ENCODE peak calls at places on chromosomes 6 and 20, in five cellular contexts. One of them, this sample, is unnamed.

GRCh38 chr6:137342607-137343186 is 123.5 kb upstream of the IFNGR1 start:
- DNase-seq in mesenchymal stem cell: no peak
- DNase-seq in IMR-90: no peak
- DNase-seq in neuronal stem cell: no peak
- DNase-seq in H1: no peak
- DNase-seq in this sample: no peak

GRCh38 chr20:53370345-53370961 is 223.2 kb downstream of the ZNF217 start:
- DNase-seq in mesenchymal stem cell: no peak
- DNase-seq in IMR-90: no peak
- DNase-seq in neuronal stem cell: no peak
- DNase-seq in H1: no peak
- DNase-seq in this sample: no peak

GRCh38 chr6:108592371-108593337 is 31.9 kb downstream of the FOXO3 start:
- DNase-seq in mesenchymal stem cell: peak; percentile 68
- DNase-seq in IMR-90: peak; percentile 87
- DNase-seq in neuronal stem cell: no peak
- DNase-seq in H1: no peak
- DNase-seq in this sample: no peak

GRCh38 chr6:158744986-158745430 is 74.2 kb downstream of the EZR start:
- DNase-seq in mesenchymal stem cell: no peak
- DNase-seq in IMR-90: no peak
- DNase-seq in neuronal stem cell: no peak
- DNase-seq in H1: no peak
- DNase-seq in this sample: no peak

GRCh38 chr6:99232003-99232402 is 117.5 kb downstream of the FAXC start:
- DNase-seq in mesenchymal stem cell: no peak
- DNase-seq in IMR-90: no peak
- DNase-seq in neuronal stem cell: no peak
- DNase-seq in H1: no peak
- DNase-seq in this sample: no peak

GRCh38 chr20:22288957-22289356 is 295.4 kb downstream of the FOXA2 start:
- DNase-seq in mesenchymal stem cell: no peak
- DNase-seq in IMR-90: no peak
- DNase-seq in neuronal stem cell: no peak
- DNase-seq in H1: no peak
- DNase-seq in this sample: no peak

GRCh38 chr6:78942451-78942850 is 75.1 kb downstream of the IRAK1BP1 start:
- DNase-seq in mesenchymal stem cell: peak; percentile 37
- DNase-seq in IMR-90: peak; percentile 15
- DNase-seq in neuronal stem cell: no peak
- DNase-seq in H1: no peak
- DNase-seq in this sample: no peak

GRCh38 chr6:81984599-81984998 is 232.1 kb upstream of the TENT5A start:
- DNase-seq in mesenchymal stem cell: no peak
- DNase-seq in IMR-90: no peak
- DNase-seq in neuronal stem cell: no peak
- DNase-seq in H1: no peak
- DNase-seq in this sample: no peak

GRCh38 chr20:610130-611046 is at the start of gene TCF15:
- DNase-seq in mesenchymal stem cell: no peak
- DNase-seq in IMR-90: no peak
- DNase-seq in neuronal stem cell: peak; percentile 70
- DNase-seq in H1: peak; percentile 81
- DNase-seq in this sample: peak; percentile 72

GRCh38 chr6:170175644-170176620 is 114.9 kb downstream of the DLL1 start:
- DNase-seq in mesenchymal stem cell: no peak
- DNase-seq in IMR-90: no peak
- DNase-seq in neuronal stem cell: no peak
- DNase-seq in H1: peak; percentile 33
- DNase-seq in this sample: peak; percentile 25

GRCh38 chr6:88368071-88368787 is 202.1 kb upstream of the CNR1 start:
- DNase-seq in mesenchymal stem cell: peak; percentile 17
- DNase-seq in IMR-90: no peak
- DNase-seq in neuronal stem cell: no peak
- DNase-seq in H1: no peak
- DNase-seq in this sample: no peak

GRCh38 chr20:17655286-17655651 is 26.8 kb downstream of the RRBP1 start:
- DNase-seq in mesenchymal stem cell: no peak
- DNase-seq in IMR-90: no peak
- DNase-seq in neuronal stem cell: no peak
- DNase-seq in H1: no peak
- DNase-seq in this sample: peak; percentile 50

GRCh38 chr6:126923807-126924206 is 194.7 kb upstream of the RSPO3 start:
- DNase-seq in mesenchymal stem cell: no peak
- DNase-seq in IMR-90: peak; percentile 47
- DNase-seq in neuronal stem cell: no peak
- DNase-seq in H1: no peak
- DNase-seq in this sample: no peak

GRCh38 chr6:506920-507523 is 115.5 kb downstream of the IRF4 start:
- DNase-seq in mesenchymal stem cell: no peak
- DNase-seq in IMR-90: no peak
- DNase-seq in neuronal stem cell: no peak
- DNase-seq in H1: no peak
- DNase-seq in this sample: no peak

GRCh38 chr6:160137989-160138835 is 16.6 kb downstream of the SLC22A1 start:
- DNase-seq in mesenchymal stem cell: peak; percentile 60
- DNase-seq in IMR-90: peak; percentile 72
- DNase-seq in neuronal stem cell: peak; percentile 31
- DNase-seq in H1: peak; percentile 71
- DNase-seq in this sample: no peak

GRCh38 chr20:13786143-13786828 is 1.5 kb downstream of the NDUFAF5 start:
- DNase-seq in mesenchymal stem cell: no peak
- DNase-seq in IMR-90: no peak
- DNase-seq in neuronal stem cell: no peak
- DNase-seq in H1: no peak
- DNase-seq in this sample: no peak

GRCh38 chr6:109441069-109441816 is 719 bp downstream of the SMPD2 start:
- DNase-seq in mesenchymal stem cell: peak; percentile 85
- DNase-seq in IMR-90: peak; percentile 47
- DNase-seq in neuronal stem cell: peak; percentile 42
- DNase-seq in H1: peak; percentile 73
- DNase-seq in this sample: peak; percentile 73

GRCh38 chr20:31901615-31902014 is 31.2 kb downstream of the TTLL9 start:
- DNase-seq in mesenchymal stem cell: no peak
- DNase-seq in IMR-90: no peak
- DNase-seq in neuronal stem cell: no peak
- DNase-seq in H1: no peak
- DNase-seq in this sample: peak; percentile 12

GRCh38 chr6:116102856-116103255 is 2.2 kb downstream of the NT5DC1 start:
- DNase-seq in mesenchymal stem cell: no peak
- DNase-seq in IMR-90: no peak
- DNase-seq in neuronal stem cell: no peak
- DNase-seq in H1: no peak
- DNase-seq in this sample: no peak

GRCh38 chr20:47392015-47392720 is 35.7 kb upstream of the ZMYND8 start:
- DNase-seq in mesenchymal stem cell: peak; percentile 95
- DNase-seq in IMR-90: peak; percentile 97
- DNase-seq in neuronal stem cell: no peak
- DNase-seq in H1: no peak
- DNase-seq in this sample: no peak

GRCh38 chr20:37397076-37397953 is 51.4 kb downstream of the SRC start:
- DNase-seq in mesenchymal stem cell: no peak
- DNase-seq in IMR-90: no peak
- DNase-seq in neuronal stem cell: no peak
- DNase-seq in H1: no peak
- DNase-seq in this sample: no peak

GRCh38 chr6:53042112-53042511 is 23.1 kb upstream of the FBXO9 start:
- DNase-seq in mesenchymal stem cell: peak; percentile 88
- DNase-seq in IMR-90: peak; percentile 95
- DNase-seq in neuronal stem cell: no peak
- DNase-seq in H1: no peak
- DNase-seq in this sample: no peak

GRCh38 chr6:44096615-44097014 is 30.6 kb downstream of the MRPL14 start:
- DNase-seq in mesenchymal stem cell: peak; percentile 71
- DNase-seq in IMR-90: peak; percentile 72
- DNase-seq in neuronal stem cell: no peak
- DNase-seq in H1: peak; percentile 75
- DNase-seq in this sample: no peak

GRCh38 chr6:52931351-52931750 is 21.9 kb upstream of the GSTA3 start:
- DNase-seq in mesenchymal stem cell: no peak
- DNase-seq in IMR-90: no peak
- DNase-seq in neuronal stem cell: no peak
- DNase-seq in H1: no peak
- DNase-seq in this sample: no peak

GRCh38 chr20:4490595-4491280 is 231.0 kb upstream of the PRND start:
- DNase-seq in mesenchymal stem cell: no peak
- DNase-seq in IMR-90: peak; percentile 41
- DNase-seq in neuronal stem cell: no peak
- DNase-seq in H1: no peak
- DNase-seq in this sample: no peak

GRCh38 chr20:38473353-38473795 is 731 bp downstream of the RALGAPB start:
- DNase-seq in mesenchymal stem cell: peak; percentile 45
- DNase-seq in IMR-90: no peak
- DNase-seq in neuronal stem cell: no peak
- DNase-seq in H1: no peak
- DNase-seq in this sample: no peak

DNA sequence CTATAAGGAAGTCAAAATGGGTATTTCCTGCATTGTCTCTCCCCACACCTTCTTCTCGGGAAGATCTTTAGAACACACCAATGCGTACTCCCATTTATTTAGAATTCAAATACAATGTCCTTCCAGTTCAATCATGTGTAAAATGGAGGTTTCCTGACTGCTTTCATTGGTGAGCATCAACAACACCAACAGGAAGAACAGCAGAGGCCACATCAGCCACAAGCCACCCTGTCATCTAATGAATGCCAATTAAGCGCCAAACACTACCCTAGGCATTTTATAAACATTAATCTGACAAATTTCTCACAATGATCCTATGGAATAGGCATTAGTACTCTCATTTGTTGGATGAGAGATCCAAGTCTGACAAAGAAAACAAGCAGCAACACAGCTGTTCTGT is 68.4 kb upstream of the SMLR1 start:
- DNase-seq in mesenchymal stem cell: no peak
- DNase-seq in IMR-90: no peak
- DNase-seq in neuronal stem cell: no peak
- DNase-seq in H1: no peak
- DNase-seq in this sample: no peak
- H2BK5ac ChIP-seq in mesenchymal stem cell: no peak overlapping the region
- H2BK5ac ChIP-seq in IMR-90: no peak overlapping the region
- H2BK5ac ChIP-seq in neuronal stem cell: no peak overlapping the region
- H2BK5ac ChIP-seq in H1: no peak overlapping the region
- H2BK5ac ChIP-seq in this sample: no peak overlapping the region

DNA sequence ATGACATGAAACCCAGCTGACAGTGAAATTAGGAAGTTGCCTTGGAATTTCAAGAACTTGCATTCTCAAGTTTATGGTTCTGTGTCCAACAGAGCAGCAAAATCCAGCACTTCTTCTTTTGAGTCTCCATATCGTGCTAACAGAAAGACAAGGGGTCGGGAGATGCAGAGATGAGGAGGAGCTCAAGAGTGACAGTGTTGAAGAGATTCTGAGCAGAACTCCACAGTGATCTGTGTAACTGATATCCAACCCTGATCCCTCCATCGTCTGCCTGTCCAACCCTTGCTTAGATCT is 21.2 kb upstream of the BTN1A1 start:
- DNase-seq in mesenchymal stem cell: no peak
- DNase-seq in IMR-90: no peak
- DNase-seq in neuronal stem cell: no peak
- DNase-seq in H1: no peak
- DNase-seq in this sample: no peak
- H3K27ac ChIP-seq in mesenchymal stem cell: no peak overlapping the region
- H3K27ac ChIP-seq in IMR-90: no peak overlapping the region
- H3K27ac ChIP-seq in neuronal stem cell: no peak overlapping the region
- H3K27ac ChIP-seq in H1: no peak overlapping the region
- H3K27ac ChIP-seq in this sample: no peak overlapping the region

GRCh38 chr6:5938934-5939333 is 67.8 kb downstream of the NRN1 start:
- DNase-seq in mesenchymal stem cell: no peak
- DNase-seq in IMR-90: no peak
- DNase-seq in neuronal stem cell: no peak
- DNase-seq in H1: no peak
- DNase-seq in this sample: no peak

GRCh38 chr6:5937936-5938706 is 68.6 kb downstream of the NRN1 start:
- DNase-seq in mesenchymal stem cell: no peak
- DNase-seq in IMR-90: no peak
- DNase-seq in neuronal stem cell: no peak
- DNase-seq in H1: no peak
- DNase-seq in this sample: no peak

GRCh38 chr6:5936140-5936539 is 70.6 kb downstream of the NRN1 start:
- DNase-seq in mesenchymal stem cell: no peak
- DNase-seq in IMR-90: no peak
- DNase-seq in neuronal stem cell: no peak
- DNase-seq in H1: no peak
- DNase-seq in this sample: no peak

GRCh38 chr6:5937516-5937915 is 69.2 kb downstream of the NRN1 start:
- DNase-seq in mesenchymal stem cell: no peak
- DNase-seq in IMR-90: no peak
- DNase-seq in neuronal stem cell: no peak
- DNase-seq in H1: no peak
- DNase-seq in this sample: no peak

GRCh38 chr6:5936611-5937010 is 70.1 kb downstream of the NRN1 start:
- DNase-seq in mesenchymal stem cell: no peak
- DNase-seq in IMR-90: no peak
- DNase-seq in neuronal stem cell: no peak
- DNase-seq in H1: no peak
- DNase-seq in this sample: no peak
- H2AFZ ChIP-seq in mesenchymal stem cell: no peak overlapping the region
- H2AFZ ChIP-seq in IMR-90: no peak overlapping the region
- H2AFZ ChIP-seq in neuronal stem cell: no peak overlapping the region
- H2AFZ ChIP-seq in H1: no peak overlapping the region
- H2AFZ ChIP-seq in this sample: no peak overlapping the region

DNA sequence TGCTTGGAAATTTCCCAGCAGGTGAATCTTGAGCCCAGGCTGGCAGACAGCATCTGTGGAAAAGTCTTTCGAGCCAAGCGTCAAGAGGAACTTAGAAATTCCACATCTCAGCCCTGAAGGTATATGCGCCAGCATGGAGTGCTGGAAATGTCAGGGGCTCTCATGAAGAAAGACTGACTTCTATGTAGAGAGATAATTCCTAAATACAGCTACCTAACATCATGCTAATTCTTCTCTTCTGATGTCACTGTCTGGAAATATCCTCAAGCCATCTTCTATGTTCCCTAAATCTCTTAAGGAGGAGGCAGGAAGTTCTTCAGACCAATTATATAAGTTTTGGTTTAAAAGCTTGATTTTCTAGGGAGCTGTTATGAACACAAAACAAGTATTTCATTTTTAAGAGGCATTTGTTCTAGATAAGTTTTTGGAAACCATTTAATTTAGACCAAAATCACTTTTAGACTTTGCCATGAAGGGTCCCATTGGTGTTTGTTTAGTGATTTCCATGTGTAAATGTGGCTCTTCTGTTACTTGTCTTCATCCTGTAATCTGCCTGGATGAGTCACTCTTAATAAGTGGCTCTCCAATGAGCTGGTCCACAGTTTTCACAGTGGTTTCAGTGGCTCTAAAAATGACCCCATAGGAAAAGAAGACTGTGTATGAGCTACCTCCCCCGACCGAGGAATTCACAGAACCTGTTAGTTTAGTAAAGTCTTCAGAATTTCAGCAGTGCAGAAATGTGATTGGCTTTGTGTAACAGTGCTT is 492.2 kb upstream of the MARCKS start:
- DNase-seq in mesenchymal stem cell: peak; percentile 69
- DNase-seq in IMR-90: peak; percentile 62
- DNase-seq in neuronal stem cell: no peak
- DNase-seq in H1: no peak
- DNase-seq in this sample: no peak
- H2BK5ac ChIP-seq in mesenchymal stem cell: no peak overlapping the region
- H2BK5ac ChIP-seq in IMR-90: peak overlapping the region; percentile 49
- H2BK5ac ChIP-seq in neuronal stem cell: no peak overlapping the region
- H2BK5ac ChIP-seq in H1: no peak overlapping the region
- H2BK5ac ChIP-seq in this sample: no peak overlapping the region

This sample was measured in H9.